ENCODE peak calls at places on chromosomes 16 and 17, in five cellular contexts. X is A549, T is neural crest cell, R is kidney glomerular epithelial cell, N is RWPE1. Y is an unnamed sample.
A peak's percentile ranks its signal among the peaks of the same experiment; 100 is the strongest.

GRCh38 chr16:54506691-54507090 is 220.1 kb upstream of the IRX3 start:
- DNase-seq in X (no peak), T (no peak), R (no peak), N (no peak), Y (no peak)

GRCh38 chr16:10598157-10598556 is 17.8 kb upstream of the EMP2 start:
- DNase-seq in X (no peak), T (no peak), R (no peak), N (no peak), Y (no peak)

GRCh38 chr16:66751135-66751991 is at the start of gene DYNC1LI2:
- DNase-seq in X (peak; percentile 73), T (peak; percentile 83), R (peak; percentile 85), N (peak; percentile 85), Y (peak; percentile 69)

GRCh38 chr17:31461227-31461810 is 69.8 kb downstream of the RAB11FIP4 start:
- DNase-seq in X (no peak), T (no peak), R (no peak), N (no peak), Y (no peak)

GRCh38 chr17:57890857-57891232 is 41.0 kb upstream of the MRPS23 start:
- DNase-seq in X (no peak), T (no peak), R (no peak), N (no peak), Y (no peak)

GRCh38 chr16:71666928-71667707 is 41.1 kb downstream of the MARVELD3 start:
- DNase-seq in X (peak; percentile 42), T (no peak), R (no peak), N (no peak), Y (peak; percentile 60)

GRCh38 chr16:54774768-54775167 is 155.9 kb upstream of the IRX5 start:
- DNase-seq in X (no peak), T (no peak), R (no peak), N (no peak), Y (no peak)

GRCh38 chr16:85360323-85361277 is 248.3 kb upstream of the CIBAR2 start:
- DNase-seq in X (no peak), T (no peak), R (no peak), N (peak; percentile 84), Y (peak; percentile 64)

GRCh38 chr17:50183439-50184001 is 17.7 kb downstream of the SGCA start:
- DNase-seq in X (no peak), T (no peak), R (no peak), N (no peak), Y (peak; percentile 84)

GRCh38 chr16:48613061-48613957 is 3.3 kb upstream of the N4BP1 start:
- DNase-seq in X (peak; percentile 58), T (no peak), R (no peak), N (no peak), Y (peak; percentile 94)

GRCh38 chr16:56795011-56795410 is 65.1 kb downstream of the NUP93 start:
- DNase-seq in X (no peak), T (no peak), R (peak; percentile 69), N (no peak), Y (no peak)

GRCh38 chr16:2715519-2715918 is 4.5 kb downstream of the PRSS27 start:
- DNase-seq in X (no peak), T (peak; percentile 54), R (peak; percentile 7), N (peak; percentile 48), Y (peak; percentile 57)

GRCh38 chr17:29565643-29566472 is 979 bp downstream of the ABHD15 start:
- DNase-seq in X (peak; percentile 79), T (no peak), R (no peak), N (no peak), Y (no peak)

GRCh38 chr16:64475627-64476351 is 646.1 kb downstream of the CDH11 start:
- DNase-seq in X (no peak), T (no peak), R (no peak), N (no peak), Y (peak; percentile 29)

GRCh38 chr16:87216824-87217205 is 100.4 kb downstream of the C16orf95 start:
- DNase-seq in X (no peak), T (no peak), R (no peak), N (no peak), Y (no peak)

GRCh38 chr16:75103994-75104393 is 12.6 kb downstream of the LDHD start:
- DNase-seq in X (no peak), T (no peak), R (no peak), N (no peak), Y (no peak)

GRCh38 chr16:67176662-67177061 is 6.3 kb downstream of the NOL3 start:
- DNase-seq in X (no peak), T (no peak), R (no peak), N (no peak), Y (no peak)

GRCh38 chr17:81806461-81807209 is 2.7 kb downstream of the GCGR start:
- DNase-seq in X (no peak), T (no peak), R (no peak), N (no peak), Y (no peak)

GRCh38 chr16:70529051-70529777 is 5.6 kb downstream of the SF3B3 start:
- DNase-seq in X (peak; percentile 57), T (no peak), R (peak; percentile 64), N (peak; percentile 48), Y (peak; percentile 77)

GRCh38 chr16:10692470-10692869 is 2.3 kb downstream of the TEKT5 start:
- DNase-seq in X (no peak), T (no peak), R (no peak), N (no peak), Y (no peak)

GRCh38 chr17:5698959-5699358 is 114.7 kb upstream of the NLRP1 start:
- DNase-seq in X (no peak), T (no peak), R (no peak), N (no peak), Y (no peak)

GRCh38 chr16:6692874-6693273 is 639.8 kb upstream of the RBFOX1 start:
- DNase-seq in X (no peak), T (no peak), R (no peak), N (no peak), Y (no peak)

Y was measured in fibroblast of villous mesenchyme.